ENCODE peak calls at places on chromosomes 6 and 20, in seven cellular contexts. C is lower lobe of right lung, Y is fibroblast of lung, X is Panc1, Z is mammary epithelial cell, D is heart right ventricle, B is caudate nucleus. A is an unnamed sample.

GRCh38 chr6:43953256-43953655 is 174.0 kb downstream of the MRPL14 start:
- DNase-seq in D (no peak), X (no peak), B (no peak), C (no peak), Z (no peak), Y (no peak), A (no peak)

GRCh38 chr6:37938909-37939308 is 119.4 kb downstream of the ZFAND3 start:
- DNase-seq in C (no peak), X (no peak), Z (no peak), D (no peak), Y (peak; percentile 31), B (no peak), A (no peak)

GRCh38 chr20:8829232-8829631 is 239.7 kb upstream of the PLCB4 start:
- DNase-seq in C (no peak), X (no peak), B (no peak), Y (no peak), D (no peak), Z (no peak), A (no peak)

GRCh38 chr6:5261545-5262109 is 314 bp downstream of the FARS2 start:
- DNase-seq in B (no peak), Z (no peak), D (no peak), X (peak; percentile 2), Y (no peak), C (no peak), A (no peak)

GRCh38 chr20:6590891-6591679 is 176.4 kb upstream of the BMP2 start:
- DNase-seq in X (no peak), Z (peak; percentile 99), B (no peak), C (no peak), Y (peak; percentile 91), D (no peak), A (peak; percentile 83)

GRCh38 chr6:27893059-27893835 is 18.9 kb downstream of the OR2B2 start:
- DNase-seq in D (peak; percentile 56), Z (peak; percentile 97), Y (peak; percentile 99), X (peak; percentile 97), B (peak; percentile 12), C (peak; percentile 89), A (peak; percentile 98)

GRCh38 chr20:5767493-5768098 is 17.4 kb downstream of the SHLD1 start:
- DNase-seq in B (no peak), C (no peak), Z (no peak), Y (no peak), X (no peak), D (no peak), A (no peak)

GRCh38 chr6:166707045-166707444 is 80.0 kb upstream of the RPS6KA2 start:
- DNase-seq in C (peak; percentile 81), Y (peak; percentile 36), B (peak; percentile 39), D (peak; percentile 64), X (no peak), Z (no peak), A (peak; percentile 54)

GRCh38 chr20:43975096-43975768 is 60.6 kb downstream of the TOX2 start:
- DNase-seq in Y (peak; percentile 88), D (no peak), X (no peak), C (no peak), Z (peak; percentile 85), B (no peak), A (no peak)

GRCh38 chr20:23450877-23451276 is 1.8 kb downstream of the CST11 start:
- DNase-seq in B (no peak), D (no peak), Z (no peak), Y (no peak), C (no peak), X (no peak), A (no peak)

GRCh38 chr6:36633915-36634314 is 39.8 kb downstream of the SRSF3 start:
- DNase-seq in D (peak; percentile 73), Y (peak; percentile 92), X (no peak), B (no peak), Z (no peak), C (peak; percentile 75), A (peak; percentile 87)

GRCh38 chr6:142740449-142740848 is 204.5 kb downstream of the HIVEP2 start:
- DNase-seq in X (no peak), Z (peak; percentile 27), Y (peak; percentile 44), C (no peak), D (no peak), B (no peak), A (no peak)

GRCh38 chr6:137005073-137005472 is 39.7 kb downstream of the IL20RA start:
- DNase-seq in Y (no peak), D (no peak), X (no peak), C (no peak), B (no peak), Z (no peak), A (no peak)

GRCh38 chr20:32330555-32330897 is 27.6 kb upstream of the ASXL1 start:
- DNase-seq in B (no peak), X (no peak), D (no peak), Y (no peak), C (no peak), Z (no peak), A (no peak)
- H3K27ac ChIP-seq in B (no peak overlapping the region), X (no peak overlapping the region), D (peak overlapping the region; percentile 31), Y (no peak overlapping the region), C (no peak overlapping the region), Z (no peak overlapping the region), A (no peak overlapping the region)

GRCh38 chr20:53751394-53752368 is 158.0 kb upstream of the ZNF217 start:
- DNase-seq in C (no peak), B (no peak), X (peak; percentile 54), Z (no peak), D (no peak), Y (peak; percentile 41), A (peak; percentile 23)

GRCh38 chr20:53750827-53751393 is 157.3 kb upstream of the ZNF217 start:
- DNase-seq in D (no peak), Y (peak; percentile 84), Z (no peak), B (no peak), C (no peak), X (no peak), A (peak; percentile 29)

GRCh38 chr20:53748176-53748575 is 154.5 kb upstream of the ZNF217 start:
- DNase-seq in D (no peak), Y (no peak), Z (peak; percentile 48), B (no peak), C (no peak), X (no peak), A (no peak)

GRCh38 chr20:53749499-53749898 is 155.9 kb upstream of the ZNF217 start:
- DNase-seq in C (no peak), Y (no peak), B (no peak), X (no peak), D (no peak), Z (no peak), A (no peak)

GRCh38 chr20:53748821-53749402 is 155.3 kb upstream of the ZNF217 start:
- DNase-seq in Z (peak; percentile 7), B (no peak), X (no peak), D (no peak), C (no peak), Y (peak; percentile 87), A (no peak)
- H3K27ac ChIP-seq in Z (peak overlapping the region; percentile 45), B (no peak overlapping the region), X (peak overlapping the region; percentile 98), D (no peak overlapping the region), C (no peak overlapping the region), Y (peak overlapping the region; percentile 6), A (no peak overlapping the region)

GRCh38 chr6:45554596-45554995 is 176.9 kb upstream of the SUPT3H start:
- DNase-seq in X (no peak), Z (no peak), D (no peak), C (no peak), Y (no peak), B (no peak), A (no peak)

GRCh38 chr6:45553730-45554344 is 176.1 kb upstream of the SUPT3H start:
- DNase-seq in Y (no peak), Z (no peak), B (no peak), C (no peak), X (no peak), D (no peak), A (no peak)

GRCh38 chr6:45557454-45557853 is 179.7 kb upstream of the SUPT3H start:
- DNase-seq in X (no peak), C (no peak), B (no peak), D (no peak), Z (no peak), Y (no peak), A (no peak)

GRCh38 chr6:45556828-45557227 is 179.1 kb upstream of the SUPT3H start:
- DNase-seq in Y (no peak), Z (no peak), D (no peak), C (no peak), B (no peak), X (no peak), A (no peak)

GRCh38 chr6:45555981-45556771 is 178.4 kb upstream of the SUPT3H start:
- DNase-seq in B (no peak), C (no peak), Y (peak; percentile 49), Z (no peak), D (no peak), X (no peak), A (no peak)
- H3K27ac ChIP-seq in B (no peak overlapping the region), C (peak overlapping the region; percentile 12), Y (peak overlapping the region; percentile 40), Z (no peak overlapping the region), D (no peak overlapping the region), X (peak overlapping the region; percentile 57), A (no peak overlapping the region)

GRCh38 chr6:14832427-14832826 is 413.4 kb upstream of the JARID2 start:
- DNase-seq in D (no peak), X (no peak), Z (no peak), Y (no peak), B (no peak), C (no peak), A (no peak)
- H3K27ac ChIP-seq in D (no peak overlapping the region), X (no peak overlapping the region), Z (no peak overlapping the region), Y (no peak overlapping the region), B (no peak overlapping the region), C (no peak overlapping the region), A (no peak overlapping the region)

GRCh38 chr6:158912591-158912990 is 87.4 kb downstream of the RSPH3 start:
- DNase-seq in D (no peak), X (no peak), B (no peak), C (no peak), Z (no peak), Y (no peak), A (no peak)
- H3K27ac ChIP-seq in D (no peak overlapping the region), X (no peak overlapping the region), B (peak overlapping the region; percentile 72), C (no peak overlapping the region), Z (no peak overlapping the region), Y (no peak overlapping the region), A (no peak overlapping the region)

DNA sequence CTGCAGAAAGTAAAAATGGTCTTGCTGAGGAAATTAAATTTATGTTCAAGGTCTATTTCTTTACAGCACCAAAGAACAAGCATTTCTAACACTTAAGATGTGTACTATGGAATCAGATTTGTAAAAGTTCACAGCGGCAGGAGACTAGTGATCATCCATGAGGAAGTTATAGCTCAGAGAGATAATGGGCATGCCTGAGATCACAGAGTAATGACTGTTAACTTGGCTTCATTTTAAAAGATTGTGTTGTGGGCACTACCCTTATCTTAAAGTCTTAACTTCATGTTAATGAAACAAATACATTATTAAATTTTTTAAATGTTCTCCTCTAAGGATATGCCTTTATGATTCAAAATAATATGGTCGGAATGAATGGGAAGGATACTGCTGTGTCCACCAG is 168.6 kb downstream of the GMPR start:
- DNase-seq in B (no peak), X (no peak), C (no peak), Y (peak; percentile 43), Z (no peak), D (no peak), A (no peak)
- H3K27ac ChIP-seq in B (no peak overlapping the region), X (no peak overlapping the region), C (no peak overlapping the region), Y (no peak overlapping the region), Z (no peak overlapping the region), D (no peak overlapping the region), A (no peak overlapping the region)

GRCh38 chr6:56714982-56715456 is 72.3 kb upstream of the DST start:
- DNase-seq in D (no peak), X (no peak), Z (peak; percentile 84), Y (peak; percentile 93), B (no peak), C (no peak), A (peak; percentile 95)
- H3K27ac ChIP-seq in D (peak overlapping the region; percentile 38), X (peak overlapping the region; percentile 99), Z (peak overlapping the region; percentile 45), Y (peak overlapping the region; percentile 85), B (no peak overlapping the region), C (peak overlapping the region; percentile 2), A (peak overlapping the region; percentile 86)

A was measured in endothelial cell of umbilical vein.